ENCODE peak calls at places on chromosomes 3 and 15, in five cellular contexts. R, F, L, Z and A are unnamed samples.

GRCh38 chr3:192514081-192514753 is 213.1 kb downstream of the FGF12 start:
- DNase-seq in F (no peak), R (no peak), L (peak; percentile 80), Z (no peak), A (peak; percentile 61)

GRCh38 chr3:134197681-134198261 is 52.9 kb downstream of the RYK start:
- DNase-seq in L (peak; percentile 54), Z (peak; percentile 43), F (peak; percentile 55), R (peak; percentile 21), A (no peak)

GRCh38 chr3:89740881-89741177 is 633.4 kb downstream of the EPHA3 start:
- DNase-seq in R (no peak), F (no peak), L (no peak), Z (no peak), A (no peak)

GRCh38 chr15:70717237-70717793 is 46.0 kb downstream of the UACA start:
- DNase-seq in R (no peak), L (no peak), Z (no peak), F (no peak), A (no peak)

GRCh38 chr15:85723960-85724945 is 70.5 kb downstream of the KLHL25 start:
- DNase-seq in R (no peak), Z (no peak), F (no peak), L (peak; percentile 41), A (no peak)

GRCh38 chr3:79030157-79030556 is 737.6 kb downstream of the ROBO1 start:
- DNase-seq in L (no peak), Z (no peak), F (no peak), R (no peak), A (no peak)

GRCh38 chr15:74502301-74502700 is 38.7 kb upstream of the ARID3B start:
- DNase-seq in Z (no peak), R (no peak), F (no peak), L (no peak), A (no peak)

GRCh38 chr3:24428470-24428869 is 66.2 kb downstream of the THRB start:
- DNase-seq in R (no peak), L (no peak), Z (no peak), F (no peak), A (no peak)

GRCh38 chr3:104275199-104275598 is 1091.5 kb upstream of the ALCAM start:
- DNase-seq in Z (no peak), R (no peak), L (no peak), F (no peak), A (no peak)

GRCh38 chr3:190088890-190089289 is 31.8 kb downstream of the P3H2 start:
- DNase-seq in L (no peak), F (no peak), Z (no peak), R (no peak), A (no peak)

GRCh38 chr3:25589104-25589782 is 75.5 kb downstream of the TOP2B start:
- DNase-seq in L (no peak), Z (no peak), F (no peak), R (no peak), A (no peak)

GRCh38 chr3:156838035-156838434 is 11.9 kb downstream of the LEKR1 start:
- DNase-seq in R (no peak), Z (no peak), F (no peak), L (no peak), A (no peak)

GRCh38 chr15:98289747-98290146 is 329.2 kb downstream of the ARRDC4 start:
- DNase-seq in F (no peak), R (no peak), L (no peak), Z (no peak), A (no peak)

GRCh38 chr15:56654216-56654615 is 79.1 kb downstream of the ZNF280D start:
- DNase-seq in F (no peak), Z (no peak), L (no peak), R (no peak), A (no peak)

GRCh38 chr3:98966862-98967554 is 65.5 kb upstream of the DCBLD2 start:
- DNase-seq in R (no peak), Z (no peak), L (no peak), F (no peak), A (no peak)

GRCh38 chr15:21261965-21262850 is 178.1 kb downstream of the POTEB3 start:
- DNase-seq in L (no peak), R (no peak), Z (no peak), F (peak; percentile 21), A (peak; percentile 47)

GRCh38 chr3:159764211-159765024 is 224.2 kb upstream of the IL12A start:
- DNase-seq in Z (no peak), F (peak; percentile 65), L (no peak), R (no peak), A (no peak)

GRCh38 chr15:57245714-57246113 is 130.6 kb upstream of the CGNL1 start:
- DNase-seq in F (no peak), Z (no peak), L (no peak), R (no peak), A (no peak)

DNA sequence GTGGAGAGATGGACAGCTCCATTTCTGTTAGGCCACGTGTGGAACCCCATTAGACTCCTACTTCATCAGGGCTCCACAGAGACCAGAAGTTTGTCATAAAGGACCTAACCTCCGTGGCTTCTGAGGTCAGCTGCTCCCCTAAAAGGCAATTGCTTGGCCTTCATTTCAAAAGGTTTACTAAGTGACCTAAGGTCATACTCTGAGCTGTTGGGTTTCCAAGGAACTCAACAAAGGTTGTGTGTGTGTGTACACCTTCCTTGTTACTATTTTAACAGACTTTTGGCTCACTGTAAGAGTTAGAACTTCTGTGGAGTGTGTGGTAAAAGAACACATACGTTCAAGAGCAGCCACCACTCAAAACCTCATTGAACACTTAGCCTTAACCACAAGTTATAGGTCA is 73.9 kb downstream of the SEC22A start:
- DNase-seq in F (no peak), L (no peak), Z (no peak), R (no peak), A (no peak)
- TF ChIP-seq CTCF in F (no peak), L (no peak), Z (no peak), R (no peak), A (no peak)

DNA sequence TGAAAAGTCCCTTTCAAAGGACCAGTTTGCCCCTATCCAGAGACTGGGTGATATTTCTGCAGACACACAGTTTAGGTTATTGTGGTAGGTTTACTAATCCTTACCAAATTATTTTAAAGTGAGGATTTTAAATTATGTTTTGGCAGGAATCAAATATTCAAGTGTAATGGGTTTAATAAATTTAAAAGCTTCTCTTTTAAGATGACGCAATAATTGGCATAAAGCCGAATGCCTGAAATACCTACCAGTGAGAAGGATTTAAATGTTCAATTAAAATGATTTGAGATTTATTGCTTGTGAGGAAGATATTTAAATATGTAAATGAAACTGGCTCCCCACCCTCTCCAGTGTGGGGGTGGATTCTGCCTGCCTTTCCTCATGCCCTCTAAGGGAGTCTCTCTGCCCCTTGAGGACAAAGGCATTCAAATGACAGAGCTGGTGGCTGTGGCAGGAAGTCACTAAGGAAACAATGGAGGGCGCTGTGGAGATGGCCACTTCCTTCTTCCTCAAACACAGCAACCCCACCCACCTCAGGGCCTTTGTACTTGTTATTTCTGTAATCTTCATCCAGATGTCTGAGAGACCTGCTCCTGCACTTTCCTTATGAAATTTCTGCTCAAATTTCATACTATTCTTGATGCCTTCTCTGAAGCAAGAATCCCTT is 131.7 kb downstream of the TNIK start:
- DNase-seq in L (no peak), R (no peak), Z (no peak), F (no peak), A (no peak)
- TF ChIP-seq CTCF in L (no peak), R (peak; percentile 40), Z (no peak), F (peak; percentile 3), A (no peak)

GRCh38 chr3:165194477-165195135 is 1.6 kb downstream of the SLITRK3 start:
- DNase-seq in L (peak; percentile 3), R (no peak), Z (no peak), F (no peak), A (no peak)

GRCh38 chr3:165195628-165196576 is at the start of gene SLITRK3:
- DNase-seq in R (no peak), F (no peak), L (peak; percentile 19), Z (no peak), A (no peak)

GRCh38 chr3:165193392-165194268 is 2.6 kb downstream of the SLITRK3 start:
- DNase-seq in F (no peak), R (no peak), L (peak; percentile 50), Z (no peak), A (no peak)

GRCh38 chr3:165196577-165197561 is 685 bp upstream of the SLITRK3 start:
- DNase-seq in Z (no peak), R (no peak), F (no peak), L (peak; percentile 14), A (peak; percentile 26)

DNA sequence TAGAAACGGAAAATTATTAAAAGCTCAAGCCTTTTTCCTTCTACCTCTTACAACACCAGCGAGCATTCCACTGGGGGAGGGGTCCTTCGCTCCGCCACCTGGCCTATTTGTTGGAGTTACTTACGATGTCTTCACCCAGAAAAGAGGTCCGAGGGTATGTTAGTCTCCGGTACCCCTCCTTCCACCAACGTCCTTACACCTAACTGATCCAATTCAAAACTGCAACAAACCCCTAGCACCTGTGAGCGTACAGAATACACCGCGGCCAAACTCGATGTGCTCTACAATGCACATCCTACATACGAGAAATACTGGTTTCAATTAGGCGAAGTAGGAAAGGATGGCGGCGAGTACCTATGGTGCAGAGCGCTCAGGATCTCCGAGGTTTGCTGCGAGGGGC is 958 bp downstream of the SLITRK3 start:
- DNase-seq in R (no peak), L (peak; percentile 5), Z (no peak), F (no peak), A (no peak)
- TF ChIP-seq CTCF in R (no peak), L (no peak), Z (no peak), F (no peak), A (no peak)

GRCh38 chr3:146593776-146594175 is 11.4 kb downstream of the PLSCR5 start:
- DNase-seq in Z (no peak), F (no peak), R (no peak), L (peak; percentile 52), A (no peak)

GRCh38 chr3:146598486-146598885 is 6.7 kb downstream of the PLSCR5 start:
- DNase-seq in L (no peak), Z (no peak), R (no peak), F (no peak), A (no peak)

GRCh38 chr3:146590521-146590920 is 14.6 kb downstream of the PLSCR5 start:
- DNase-seq in R (no peak), F (no peak), L (no peak), Z (no peak), A (no peak)

GRCh38 chr3:146589899-146590508 is 15.1 kb downstream of the PLSCR5 start:
- DNase-seq in F (peak; percentile 13), L (peak; percentile 68), Z (no peak), R (no peak), A (no peak)

DNA sequence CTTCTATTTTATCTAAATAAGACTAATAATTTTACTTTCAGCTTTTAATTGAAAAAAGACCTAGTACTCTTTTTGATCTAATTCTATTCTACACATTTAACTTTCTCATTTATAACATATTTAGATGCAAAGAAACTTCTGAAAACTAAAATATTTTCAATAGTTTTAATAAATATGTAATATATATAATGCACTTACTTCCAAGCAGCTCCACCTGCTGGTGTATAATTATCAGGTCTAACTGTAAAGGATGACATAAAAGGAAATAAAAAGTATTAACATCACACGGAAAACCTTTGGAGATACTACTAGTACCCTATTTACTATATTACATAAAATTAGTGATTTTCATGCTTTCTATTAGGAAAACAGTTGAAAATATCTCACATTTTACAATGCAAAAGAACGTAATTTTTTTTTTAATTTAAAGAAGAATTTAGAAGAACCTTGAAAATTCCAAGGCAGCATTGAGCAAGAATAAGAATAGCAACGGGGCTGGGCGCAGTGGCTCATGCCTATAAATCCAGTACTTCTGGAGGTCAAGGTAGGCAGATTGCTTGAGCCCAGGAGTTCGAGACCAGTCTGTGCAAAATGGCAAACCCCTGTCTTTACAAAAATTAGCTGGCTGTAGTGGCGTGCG is 10.2 kb downstream of the PLSCR5 start:
- DNase-seq in F (no peak), R (no peak), Z (no peak), L (no peak), A (no peak)
- TF ChIP-seq CTCF in F (peak; percentile 1), R (no peak), Z (peak; percentile 26), L (peak; percentile 41), A (peak; percentile 34)